ENCODE peak calls at places on chromosomes 5 and 9, in five cellular contexts. M, I, K, Z and O are unnamed samples.

GRCh38 chr9:137825324-137825991 is 52.1 kb upstream of the CACNA1B start:
- DNase-seq in M (no peak), I (peak; percentile 49), K (no peak), Z (no peak), O (no peak)

GRCh38 chr5:120092649-120093048 is 371.5 kb upstream of the PRR16 start:
- DNase-seq in M (no peak), I (no peak), K (no peak), Z (no peak), O (no peak)

GRCh38 chr9:95341262-95342011 is 23.9 kb upstream of the FANCC start:
- DNase-seq in M (no peak), I (no peak), K (peak; percentile 14), Z (peak; percentile 13), O (no peak)

GRCh38 chr5:65418661-65419060 is 63.1 kb downstream of the ADAMTS6 start:
- DNase-seq in M (no peak), I (no peak), K (peak; percentile 40), Z (no peak), O (no peak)

GRCh38 chr5:5342784-5343183 is 79.7 kb upstream of the ICE1 start:
- DNase-seq in M (no peak), I (no peak), K (peak; percentile 83), Z (peak; percentile 51), O (peak; percentile 31)

GRCh38 chr5:96133337-96134094 is 171.9 kb upstream of the ELL2 start:
- DNase-seq in M (no peak), I (no peak), K (peak; percentile 54), Z (no peak), O (no peak)

GRCh38 chr5:59422026-59422941 is 471.2 kb downstream of the PDE4D start:
- DNase-seq in M (no peak), I (no peak), K (no peak), Z (no peak), O (no peak)

GRCh38 chr9:136705564-136705963 is 6.8 kb upstream of the DIPK1B start:
- DNase-seq in M (no peak), I (no peak), K (no peak), Z (no peak), O (no peak)

GRCh38 chr9:77897292-77897691 is 134.3 kb downstream of the GNAQ start:
- DNase-seq in M (no peak), I (peak; percentile 22), K (peak; percentile 17), Z (no peak), O (no peak)

GRCh38 chr5:176653986-176654385 is 6.7 kb downstream of the TSPAN17 start:
- DNase-seq in M (no peak), I (no peak), K (no peak), Z (no peak), O (no peak)

GRCh38 chr5:72137826-72138409 is 30.6 kb downstream of the MAP1B start:
- DNase-seq in M (no peak), I (no peak), K (no peak), Z (no peak), O (peak; percentile 46)

GRCh38 chr9:104879555-104880318 is 48.2 kb downstream of the ABCA1 start:
- DNase-seq in M (no peak), I (no peak), K (peak; percentile 86), Z (no peak), O (no peak)

GRCh38 chr5:150523472-150524350 is 15.8 kb downstream of the NDST1 start:
- DNase-seq in M (no peak), I (no peak), K (peak; percentile 77), Z (peak; percentile 67), O (peak; percentile 65)

GRCh38 chr9:124256517-124257069 is 1.2 kb upstream of the NEK6 start:
- DNase-seq in M (no peak), I (no peak), K (peak; percentile 97), Z (peak; percentile 90), O (peak; percentile 85)

GRCh38 chr9:23451802-23452418 is 374.1 kb downstream of the ELAVL2 start:
- DNase-seq in M (no peak), I (no peak), K (no peak), Z (no peak), O (no peak)

GRCh38 chr5:59745422-59745863 is 148.1 kb downstream of the PDE4D start:
- DNase-seq in M (no peak), I (no peak), K (peak; percentile 80), Z (peak; percentile 98), O (peak; percentile 86)

GRCh38 chr5:3659907-3660306 is 64.3 kb downstream of the IRX1 start:
- DNase-seq in M (no peak), I (no peak), K (no peak), Z (peak; percentile 38), O (peak; percentile 33)

GRCh38 chr9:107707419-107707837 is 217.9 kb upstream of the KLF4 start:
- DNase-seq in M (no peak), I (no peak), K (peak; percentile 94), Z (peak; percentile 18), O (peak; percentile 94)

GRCh38 chr9:84991506-84991855 is 322.0 kb downstream of the NTRK2 start:
- DNase-seq in M (no peak), I (no peak), K (no peak), Z (no peak), O (no peak)

GRCh38 chr9:35675732-35676392 is 2.1 kb downstream of the CA9 start:
- DNase-seq in M (no peak), I (no peak), K (no peak), Z (no peak), O (no peak)

GRCh38 chr9:38141751-38142150 is 72.7 kb upstream of the SHB start:
- DNase-seq in M (no peak), I (no peak), K (peak; percentile 92), Z (peak; percentile 35), O (peak; percentile 67)

GRCh38 chr5:112472614-112473013 is 53.5 kb upstream of the EPB41L4A start:
- DNase-seq in M (no peak), I (no peak), K (no peak), Z (no peak), O (no peak)

GRCh38 chr5:41068169-41068568 is 3.0 kb downstream of the MROH2B start:
- DNase-seq in M (no peak), I (no peak), K (peak; percentile 9), Z (no peak), O (no peak)

GRCh38 chr9:133117271-133118178 is 3.5 kb downstream of the RALGDS start:
- DNase-seq in M (no peak), I (no peak), K (peak; percentile 62), Z (no peak), O (no peak)

GRCh38 chr5:176947847-176948246 is 48.7 kb upstream of the HK3 start:
- DNase-seq in M (no peak), I (no peak), K (no peak), Z (no peak), O (no peak)

GRCh38 chr9:21102311-21102710 is 24.6 kb upstream of the IFNB1 start:
- DNase-seq in M (no peak), I (no peak), K (peak; percentile 23), Z (peak; percentile 20), O (no peak)

GRCh38 chr5:151569132-151570046 is 21.7 kb downstream of the FAT2 start:
- DNase-seq in M (no peak), I (no peak), K (no peak), Z (peak; percentile 85), O (no peak)

GRCh38 chr5:82100303-82101077 is 128.7 kb downstream of the ATG10 start:
- DNase-seq in M (no peak), I (peak; percentile 23), K (peak; percentile 79), Z (peak; percentile 1), O (no peak)

GRCh38 chr5:35908814-35909213 is 29.6 kb downstream of the CAPSL start:
- DNase-seq in M (no peak), I (no peak), K (no peak), Z (no peak), O (no peak)

GRCh38 chr5:34703767-34704324 is 47.7 kb downstream of the RAI14 start:
- DNase-seq in M (no peak), I (no peak), K (no peak), Z (no peak), O (no peak)

GRCh38 chr5:150661086-150661485 is at the start of gene MYOZ3:
- DNase-seq in M (no peak), I (no peak), K (no peak), Z (no peak), O (no peak)

GRCh38 chr5:109448838-109449237 is 39.1 kb upstream of the PJA2 start:
- DNase-seq in M (no peak), I (no peak), K (no peak), Z (peak; percentile 87), O (peak; percentile 37)

GRCh38 chr5:28725001-28725400 is 1686.6 kb upstream of the CDH9 start:
- DNase-seq in M (no peak), I (no peak), K (no peak), Z (peak; percentile 38), O (no peak)

GRCh38 chr9:98707158-98708102 is 1.3 kb downstream of the GABBR2 start:
- DNase-seq in M (peak; percentile 43), I (peak; percentile 43), K (peak; percentile 83), Z (peak; percentile 70), O (peak; percentile 60)

GRCh38 chr5:136058031-136058971 is 29.5 kb downstream of the TGFBI start:
- DNase-seq in M (peak; percentile 44), I (no peak), K (peak; percentile 99), Z (peak; percentile 68), O (peak; percentile 63)

GRCh38 chr9:90064248-90064647 is 459.4 kb downstream of the GADD45G start:
- DNase-seq in M (no peak), I (no peak), K (no peak), Z (no peak), O (no peak)

GRCh38 chr5:142013734-142014495 is 1.1 kb upstream of the GNPDA1 start:
- DNase-seq in M (no peak), I (no peak), K (peak; percentile 54), Z (peak; percentile 41), O (no peak)

DNA sequence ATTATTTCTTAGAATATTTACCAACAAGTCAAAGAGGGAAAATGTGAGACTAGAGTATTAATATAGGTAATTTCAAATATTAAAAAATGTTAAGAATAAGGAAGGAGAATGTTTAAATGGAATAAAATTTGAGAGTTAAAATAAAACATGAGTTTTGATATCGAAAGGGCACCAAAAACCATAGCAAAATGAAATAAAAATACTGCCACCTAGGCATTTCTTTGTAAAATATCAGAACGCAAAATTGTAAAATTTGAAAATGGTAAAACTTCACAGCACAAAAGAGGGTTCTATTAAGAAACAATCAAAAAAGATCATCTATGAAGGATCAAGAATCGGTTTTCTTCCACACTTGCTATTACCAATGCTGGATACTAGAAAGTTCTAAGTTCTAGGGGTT is 418.3 kb downstream of the TAF11L14 start:
- DNase-seq in M (no peak), I (no peak), K (no peak), Z (no peak), O (no peak)
- TF ChIP-seq CTCF in M (no peak), I (no peak), K (no peak), Z (no peak), O (no peak)

GRCh38 chr5:139294372-139295165 is 1.0 kb downstream of the MATR3 start:
- DNase-seq in M (peak; percentile 74), I (peak; percentile 84), K (peak; percentile 80), Z (peak; percentile 61), O (peak; percentile 51)
- TF ChIP-seq CTCF in M (no peak), I (peak; percentile 57), K (peak; percentile 43), Z (peak; percentile 5), O (no peak)

DNA sequence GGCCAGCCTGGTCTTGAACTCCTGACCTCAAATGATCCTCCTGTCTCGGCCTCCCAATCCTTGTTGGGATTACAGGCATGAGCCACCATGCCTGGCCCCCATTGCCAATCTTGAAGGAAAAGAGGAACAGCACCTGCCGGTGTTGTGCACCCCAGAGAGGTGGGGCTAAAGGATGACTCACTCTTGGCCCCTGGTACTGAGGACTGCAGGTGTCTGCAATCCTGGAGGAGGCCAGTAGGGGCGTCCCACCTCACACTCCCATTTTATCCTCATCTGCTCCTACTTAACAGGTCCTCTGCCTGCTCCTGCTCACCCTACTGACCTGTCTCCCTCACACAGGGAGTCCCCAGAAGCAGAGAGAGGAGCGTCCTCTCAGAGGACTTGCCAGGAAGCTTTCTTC is 390.4 kb downstream of the ARHGEF28 start:
- DNase-seq in M (no peak), I (peak; percentile 3), K (no peak), Z (no peak), O (no peak)
- TF ChIP-seq CTCF in M (no peak), I (peak; percentile 35), K (no peak), Z (peak; percentile 31), O (no peak)

GRCh38 chr9:116842658-116843057 is 155.6 kb downstream of the TRIM32 start:
- DNase-seq in M (no peak), I (no peak), K (no peak), Z (peak; percentile 29), O (no peak)
- TF ChIP-seq CTCF in M (no peak), I (peak; percentile 42), K (no peak), Z (no peak), O (no peak)